ENCODE peak calls at places on chromosomes 7 and 10, in ten cellular contexts. R is heart left ventricle; O is anterior cingulate cortex; X is NCI-H1105; K is fibroblast of pulmonary artery; L is amygdala; C is effector memory CD8-positive, alpha-beta T cell; W is CD8-positive, alpha-beta T cell; Z is nephron progenitor cell; N is PC-3. F is an unnamed sample.
A peak's percentile ranks its signal among the peaks of the same experiment; 100 is the strongest.

GRCh38 chr7:123735539-123735938 is 13.3 kb downstream of the WASL start:
- DNase-seq in R (no peak), O (no peak), X (no peak), K (no peak), L (no peak), C (no peak), W (no peak), Z (no peak), N (no peak), F (no peak)

GRCh38 chr7:81594767-81595166 is 175.1 kb downstream of the HGF start:
- DNase-seq in R (no peak), O (no peak), X (no peak), K (peak; percentile 97), L (no peak), C (no peak), W (no peak), Z (no peak), N (no peak), F (peak; percentile 15)

GRCh38 chr10:50506861-50507573 is 116.7 kb downstream of the SGMS1 start:
- DNase-seq in R (no peak), O (peak; percentile 31), X (no peak), K (no peak), L (peak; percentile 86), C (no peak), W (no peak), Z (no peak), N (no peak), F (peak; percentile 46)

GRCh38 chr7:45446195-45446944 is 127.8 kb upstream of the ADCY1 start:
- DNase-seq in R (no peak), O (no peak), X (no peak), K (peak; percentile 3), L (no peak), C (no peak), W (no peak), Z (no peak), N (peak; percentile 67), F (no peak)

GRCh38 chr7:81462672-81463071 is 307.2 kb downstream of the HGF start:
- DNase-seq in R (no peak), O (no peak), X (no peak), K (peak; percentile 56), L (no peak), C (no peak), W (no peak), Z (no peak), N (peak; percentile 73), F (no peak)

GRCh38 chr10:13839430-13839986 is 252.7 kb downstream of the PRPF18 start:
- DNase-seq in R (peak; percentile 73), O (no peak), X (no peak), K (peak; percentile 84), L (no peak), C (no peak), W (no peak), Z (no peak), N (peak; percentile 42), F (peak; percentile 88)

GRCh38 chr10:119663866-119664698 is 12.9 kb downstream of the BAG3 start:
- DNase-seq in R (no peak), O (no peak), X (no peak), K (no peak), L (no peak), C (peak; percentile 38), W (no peak), Z (no peak), N (no peak), F (no peak)

GRCh38 chr7:150902078-150903033 is 50.0 kb downstream of the AOC1 start:
- DNase-seq in R (no peak), O (no peak), X (no peak), K (no peak), L (no peak), C (no peak), W (no peak), Z (no peak), N (no peak), F (no peak)

GRCh38 chr7:12210179-12211053 is 678 bp upstream of the TMEM106B start:
- DNase-seq in R (no peak), O (no peak), X (peak; percentile 57), K (no peak), L (peak; percentile 54), C (no peak), W (no peak), Z (no peak), N (peak; percentile 33), F (no peak)

GRCh38 chr7:35513828-35514227 is 181.1 kb downstream of the HERPUD2 start:
- DNase-seq in R (no peak), O (no peak), X (no peak), K (no peak), L (no peak), C (no peak), W (no peak), Z (no peak), N (peak; percentile 21), F (no peak)

GRCh38 chr10:114304566-114305421 is 65.7 kb downstream of the VWA2 start:
- DNase-seq in R (no peak), O (no peak), X (peak; percentile 23), K (no peak), L (no peak), C (peak; percentile 44), W (peak; percentile 70), Z (peak; percentile 90), N (peak; percentile 39), F (no peak)

GRCh38 chr7:30979027-30979426 is 15.3 kb downstream of the GHRHR start:
- DNase-seq in R (no peak), O (no peak), X (no peak), K (no peak), L (no peak), C (no peak), W (no peak), Z (no peak), N (no peak), F (no peak)

GRCh38 chr10:48568131-48568530 is 36.7 kb downstream of the ARHGAP22 start:
- DNase-seq in R (no peak), O (no peak), X (no peak), K (no peak), L (no peak), C (no peak), W (no peak), Z (no peak), N (no peak), F (no peak)

GRCh38 chr10:552679-553078 is 136.8 kb downstream of the DIP2C start:
- DNase-seq in R (no peak), O (no peak), X (no peak), K (no peak), L (no peak), C (no peak), W (no peak), Z (no peak), N (no peak), F (no peak)

GRCh38 chr7:110157631-110158362 is 933.1 kb upstream of the LRRN3 start:
- DNase-seq in R (no peak), O (no peak), X (no peak), K (peak; percentile 2), L (no peak), C (no peak), W (no peak), Z (no peak), N (peak; percentile 55), F (peak; percentile 24)

GRCh38 chr10:103244663-103245271 is 920 bp upstream of the RPEL1 start:
- DNase-seq in R (no peak), O (peak; percentile 12), X (no peak), K (peak; percentile 90), L (peak; percentile 74), C (peak; percentile 62), W (peak; percentile 60), Z (peak; percentile 68), N (peak; percentile 82), F (peak; percentile 88)

GRCh38 chr10:97075421-97075820 is 110.3 kb downstream of the SLIT1 start:
- DNase-seq in R (no peak), O (no peak), X (no peak), K (no peak), L (no peak), C (no peak), W (no peak), Z (no peak), N (no peak), F (no peak)